ENCODE peak calls at places on chromosomes 5 and 9, in six cellular contexts. I is SJSA1, U is pancreas, L is RPMI8226, K is neural crest cell, J is germinal center. C is an unnamed sample.

GRCh38 chr5:95908799-95909198 is 52.9 kb downstream of the ELL2 start:
- DNase-seq in U (no peak), J (no peak), I (no peak), K (no peak), L (no peak), C (no peak)

GRCh38 chr9:137307255-137308101 is 5.4 kb upstream of the NRARP start:
- DNase-seq in I (peak; percentile 39), L (peak; percentile 81), K (no peak), U (peak; percentile 89), J (no peak), C (no peak)

GRCh38 chr5:168836603-168837245 is 257.6 kb upstream of the PANK3 start:
- DNase-seq in J (no peak), K (no peak), I (no peak), L (no peak), U (no peak), C (no peak)

GRCh38 chr9:117278020-117278419 is 136.8 kb downstream of the ASTN2 start:
- DNase-seq in I (no peak), L (no peak), U (no peak), J (no peak), K (no peak), C (no peak)

GRCh38 chr5:91252916-91253315 is 130.2 kb downstream of the ARRDC3 start:
- DNase-seq in U (no peak), L (no peak), K (no peak), I (no peak), J (no peak), C (no peak)

GRCh38 chr9:107161338-107161737 is 121.7 kb upstream of the RAD23B start:
- DNase-seq in L (no peak), I (no peak), K (no peak), J (no peak), U (no peak), C (no peak)

GRCh38 chr5:144684899-144685298 is 514.2 kb downstream of the KCTD16 start:
- DNase-seq in J (no peak), I (no peak), L (no peak), K (no peak), U (no peak), C (no peak)

GRCh38 chr9:72718503-72718902 is 197.1 kb downstream of the TMC1 start:
- DNase-seq in U (peak; percentile 20), J (no peak), L (peak; percentile 3), I (no peak), K (no peak), C (no peak)

GRCh38 chr9:28024616-28025147 is 451.4 kb upstream of the C9orf72 start:
- DNase-seq in J (no peak), L (no peak), K (no peak), U (no peak), I (no peak), C (no peak)

GRCh38 chr5:57221049-57221568 is 47.2 kb downstream of the GPBP1 start:
- DNase-seq in K (peak; percentile 34), U (no peak), J (peak; percentile 50), I (no peak), L (peak; percentile 74), C (peak; percentile 5)

C was measured in HuH-7.